ENCODE peak calls at places on chromosomes 1 and 21, in nine cellular contexts. F is Peyer's patch, A is adipocyte, M is stomach, B is adrenal gland, Y is AG04450, J is colonic mucosa, T is vagina, Q is astrocyte. P is an unnamed sample. For H3K9me3, the result is how much of the 10 kb centered on the place peaks cover.

GRCh38 chr1:219567341-219567947 is 45.5 kb downstream of the ZC3H11B start:
- DNase-seq in F (no peak), A (peak), M (no peak), B (no peak), Y (no peak), J (no peak), T (no peak), Q (peak), P (no peak)

GRCh38 chr1:10544239-10544638 is 69.5 kb downstream of the PEX14 start:
- DNase-seq in F (no peak), A (no peak), M (no peak), B (no peak), Y (no peak), J (no peak), T (no peak), Q (no peak), P (no peak)

GRCh38 chr1:5348732-5349465 is 643.3 kb downstream of the NPHP4 start:
- DNase-seq in F (no peak), A (no peak), M (no peak), B (no peak), Y (no peak), J (no peak), T (no peak), Q (no peak), P (no peak)

GRCh38 chr1:41955461-41956159 is 36.9 kb upstream of the HIVEP3 start:
- DNase-seq in F (no peak), A (peak), M (no peak), B (no peak), Y (peak), J (no peak), T (no peak), Q (peak), P (no peak)

GRCh38 chr1:170800243-170800642 is 135.1 kb upstream of the MROH9 start:
- DNase-seq in F (no peak), A (no peak), M (no peak), B (no peak), Y (no peak), J (no peak), T (no peak), Q (no peak), P (no peak)

GRCh38 chr1:150151291-150152181 is 1.8 kb downstream of the PLEKHO1 start:
- DNase-seq in F (peak), A (peak), M (peak), B (no peak), Y (no peak), J (no peak), T (peak), Q (no peak), P (peak)

GRCh38 chr1:27267153-27267552 is 32.7 kb downstream of the WDTC1 start:
- DNase-seq in F (no peak), A (no peak), M (no peak), B (no peak), Y (no peak), J (peak), T (no peak), Q (no peak), P (no peak)

GRCh38 chr1:46362158-46362557 is 21.6 kb downstream of the NSUN4 start:
- DNase-seq in F (no peak), A (no peak), M (no peak), B (no peak), Y (no peak), J (no peak), T (no peak), Q (no peak), P (no peak)

GRCh38 chr1:6599141-6599975 is 3.3 kb downstream of the KLHL21 start:
- DNase-seq in F (peak), A (no peak), M (no peak), B (peak), Y (no peak), J (no peak), T (no peak), Q (no peak), P (peak)

GRCh38 chr1:208225954-208226937 is 17.9 kb downstream of the PLXNA2 start:
- DNase-seq in F (no peak), A (no peak), M (no peak), B (no peak), Y (no peak), J (no peak), T (no peak), Q (no peak), P (no peak)

GRCh38 chr21:44428281-44428942 is 26.9 kb upstream of the LRRC3 start:
- DNase-seq in F (peak), A (no peak), M (peak), B (no peak), Y (no peak), J (peak), T (no peak), Q (no peak), P (peak)

GRCh38 chr1:31416101-31416736 is 3.2 kb downstream of the SERINC2 start:
- DNase-seq in F (no peak), A (no peak), M (peak), B (no peak), Y (no peak), J (peak), T (no peak), Q (no peak), P (no peak)

GRCh38 chr21:42853621-42854020 is 25.7 kb downstream of the WDR4 start:
- DNase-seq in F (no peak), A (no peak), M (no peak), B (no peak), Y (no peak), J (no peak), T (no peak), Q (no peak), P (no peak)

GRCh38 chr1:74673351-74674111 is at the start of gene ERICH3:
- DNase-seq in F (no peak), A (peak), M (no peak), B (peak), Y (no peak), J (no peak), T (no peak), Q (peak), P (peak)

GRCh38 chr1:219990782-219991510 is 55.4 kb downstream of the EPRS1 start:
- DNase-seq in F (no peak), A (peak), M (no peak), B (no peak), Y (no peak), J (no peak), T (no peak), Q (peak), P (no peak)

GRCh38 chr1:10056599-10056987 is 23.8 kb downstream of the UBE4B start:
- DNase-seq in F (no peak), A (no peak), M (no peak), B (no peak), Y (no peak), J (no peak), T (no peak), Q (no peak), P (no peak)

GRCh38 chr1:222912730-222913129 is 97.9 kb downstream of the DISP1 start:
- DNase-seq in F (no peak), A (peak), M (no peak), B (no peak), Y (no peak), J (no peak), T (no peak), Q (peak), P (no peak)

GRCh38 chr1:20485527-20486456 is at the start of gene CAMK2N1:
- DNase-seq in F (peak), A (peak), M (peak), B (peak), Y (no peak), J (peak), T (no peak), Q (peak), P (peak)

GRCh38 chr1:243946253-243946652 is 96.2 kb upstream of the AKT3 start:
- DNase-seq in F (no peak), A (no peak), M (no peak), B (no peak), Y (no peak), J (no peak), T (no peak), Q (no peak), P (no peak)

GRCh38 chr1:41659159-41659495 is 174.6 kb upstream of the EDN2 start:
- DNase-seq in F (no peak), A (no peak), M (no peak), B (no peak), Y (no peak), J (no peak), T (no peak), Q (no peak), P (no peak)

GRCh38 chr21:33402011-33402979 is 918 bp upstream of the IFNGR2 start:
- DNase-seq in F (peak), A (no peak), M (peak), B (peak), Y (no peak), J (peak), T (peak), Q (peak), P (peak)

GRCh38 chr1:2802421-2802961 is 998 bp upstream of the TTC34 start:
- DNase-seq in F (no peak), A (no peak), M (no peak), B (no peak), Y (no peak), J (no peak), T (no peak), Q (no peak), P (peak)

GRCh38 chr1:2803086-2803930 is 1.8 kb upstream of the TTC34 start:
- DNase-seq in F (no peak), A (no peak), M (no peak), B (no peak), Y (no peak), J (no peak), T (no peak), Q (no peak), P (peak)

GRCh38 chr1:2805801-2806430 is 4.4 kb upstream of the TTC34 start:
- DNase-seq in F (no peak), A (no peak), M (no peak), B (no peak), Y (no peak), J (no peak), T (no peak), Q (no peak), P (peak)

GRCh38 chr1:2804628-2805351 is 3.3 kb upstream of the TTC34 start:
- DNase-seq in F (no peak), A (no peak), M (no peak), B (no peak), Y (no peak), J (no peak), T (no peak), Q (no peak), P (peak)

GRCh38 chr1:2803931-2804627 is 2.6 kb upstream of the TTC34 start:
- DNase-seq in F (no peak), A (no peak), M (no peak), B (no peak), Y (no peak), J (no peak), T (no peak), Q (no peak), P (peak)
- H3K9me3 ChIP-seq in F (under half), A (under half), M (under half), B (under half), Y (half or more), J (under half), T (under half), Q (under half), P (under half)

DNA sequence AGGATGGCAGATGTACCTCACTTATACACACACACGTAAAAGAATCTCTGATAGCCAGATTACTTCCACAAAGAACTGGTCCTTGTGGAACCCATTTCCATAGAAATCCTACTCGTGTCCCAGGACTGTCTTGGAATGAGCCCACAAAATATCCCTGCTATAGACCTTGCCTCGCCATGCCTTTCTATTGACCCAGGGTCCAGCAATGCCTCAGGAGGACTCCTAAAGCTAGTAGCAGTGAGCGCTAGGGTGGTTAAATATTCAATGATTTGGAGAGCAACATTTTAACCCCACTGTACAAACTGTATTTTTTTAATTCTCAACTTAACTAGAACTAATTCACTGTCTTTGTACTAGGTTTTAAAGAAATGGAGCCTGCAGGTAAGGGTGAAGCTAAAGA is 26.9 kb downstream of the OR10J5 start:
- DNase-seq in F (no peak), A (no peak), M (no peak), B (no peak), Y (no peak), J (no peak), T (no peak), Q (no peak), P (no peak)
- H3K9me3 ChIP-seq in F (under half), A (under half), M (under half), B (under half), Y (under half), J (under half), T (under half), Q (under half), P (under half)

DNA sequence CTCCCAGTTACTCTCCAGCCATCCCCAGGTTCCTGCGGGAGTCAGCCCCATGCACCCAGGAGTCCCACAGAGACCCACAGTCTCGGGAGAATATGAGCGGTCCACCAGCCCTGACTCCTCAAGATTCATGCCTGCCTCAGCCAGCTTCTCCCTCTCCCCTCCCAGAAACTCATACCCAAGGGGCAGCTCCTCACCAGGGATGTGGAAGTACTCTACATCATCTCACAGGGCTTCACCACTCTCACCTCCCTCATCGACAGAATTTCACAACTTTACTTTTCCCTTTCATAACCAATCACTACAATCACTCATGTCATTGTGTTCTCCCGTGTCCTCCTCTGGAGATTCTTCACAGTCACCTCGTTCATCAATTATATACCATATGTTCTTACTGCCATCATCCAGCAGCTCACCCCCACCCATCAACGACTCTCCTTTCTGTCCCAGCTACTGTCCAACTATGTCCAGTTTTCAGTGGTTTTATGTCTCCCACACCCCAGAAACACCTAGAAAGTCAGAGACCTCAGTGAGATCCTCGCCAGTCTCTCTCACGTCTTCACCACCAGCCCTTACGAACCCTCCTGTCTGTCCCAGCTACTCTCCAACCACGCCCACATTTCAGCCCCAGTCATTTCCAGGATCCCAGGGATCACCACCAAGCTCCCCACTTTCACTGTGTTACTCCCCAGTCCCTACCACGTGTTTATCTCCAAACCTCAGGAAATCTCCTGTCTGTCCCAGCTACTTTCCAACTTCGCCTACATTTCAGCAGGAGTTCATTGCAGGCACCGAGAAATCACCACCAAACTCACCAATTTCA is 1530.1 kb upstream of the TPTE start:
- DNase-seq in F (no peak), A (no peak), M (no peak), B (no peak), Y (no peak), J (no peak), T (no peak), Q (peak), P (no peak)
- H3K9me3 ChIP-seq in F (under half), A (under half), M (half or more), B (under half), Y (under half), J (under half), T (under half), Q (under half), P (under half)

GRCh38 chr21:38229260-38229877 is 27.4 kb upstream of the KCNJ15 start:
- DNase-seq in F (no peak), A (no peak), M (no peak), B (no peak), Y (no peak), J (peak), T (no peak), Q (no peak), P (peak)
- H3K9me3 ChIP-seq in F (under half), A (under half), M (half or more), B (under half), Y (under half), J (under half), T (under half), Q (under half), P (half or more)

GRCh38 chr1:180385144-180385543 is 117.2 kb downstream of the ACBD6 start:
- DNase-seq in F (no peak), A (no peak), M (no peak), B (no peak), Y (no peak), J (no peak), T (no peak), Q (no peak), P (no peak)
- H3K9me3 ChIP-seq in F (under half), A (under half), M (under half), B (under half), Y (under half), J (under half), T (under half), Q (under half), P (half or more)

GRCh38 chr21:38227401-38227800 is 29.4 kb upstream of the KCNJ15 start:
- DNase-seq in F (no peak), A (no peak), M (no peak), B (no peak), Y (no peak), J (no peak), T (no peak), Q (no peak), P (no peak)

GRCh38 chr21:38220270-38220737 is 36.5 kb upstream of the KCNJ15 start:
- DNase-seq in F (no peak), A (no peak), M (peak), B (no peak), Y (no peak), J (no peak), T (no peak), Q (no peak), P (no peak)

GRCh38 chr21:38219049-38219628 is 37.7 kb upstream of the KCNJ15 start:
- DNase-seq in F (peak), A (peak), M (peak), B (peak), Y (peak), J (peak), T (no peak), Q (peak), P (peak)

GRCh38 chr21:38223893-38224540 is 32.8 kb upstream of the KCNJ15 start:
- DNase-seq in F (no peak), A (peak), M (no peak), B (no peak), Y (no peak), J (peak), T (no peak), Q (peak), P (no peak)

GRCh38 chr21:38221594-38221993 is 35.2 kb upstream of the KCNJ15 start:
- DNase-seq in F (no peak), A (no peak), M (no peak), B (no peak), Y (no peak), J (no peak), T (no peak), Q (no peak), P (no peak)
- H3K9me3 ChIP-seq in F (under half), A (under half), M (under half), B (under half), Y (under half), J (under half), T (under half), Q (under half), P (under half)